ENCODE peak calls at places on chromosomes 2 and 18, in eight cellular contexts. P is breast epithelium; M is BJ; O is NB4; F is CD8-positive, alpha-beta T cell; W is coronary artery; H is left lung; N is upper lobe of right lung. K is an unnamed sample.
A peak's percentile ranks its signal among the peaks of the same experiment; 100 is the strongest.

GRCh38 chr2:119283873-119284331 is 60.3 kb downstream of the STEAP3 start:
- DNase-seq in W (peak; percentile 79), F (no peak), N (peak; percentile 87), P (peak; percentile 97), O (peak; percentile 14), H (no peak), M (peak; percentile 27), K (no peak)

GRCh38 chr18:1663879-1664705 is 759.4 kb downstream of the ADCYAP1 start:
- DNase-seq in O (peak; percentile 63), N (peak; percentile 85), W (no peak), P (no peak), M (no peak), F (no peak), H (peak; percentile 81), K (no peak)

GRCh38 chr2:10668402-10669012 is 21.3 kb downstream of the NOL10 start:
- DNase-seq in H (no peak), O (peak; percentile 82), P (no peak), M (no peak), W (no peak), F (no peak), N (no peak), K (no peak)

GRCh38 chr2:36487947-36488346 is 110.0 kb downstream of the FEZ2 start:
- DNase-seq in N (no peak), H (no peak), O (no peak), P (no peak), W (no peak), M (no peak), F (no peak), K (no peak)

GRCh38 chr2:191333911-191334357 is 88.7 kb downstream of the MYO1B start:
- DNase-seq in P (no peak), F (no peak), W (no peak), O (no peak), N (no peak), H (no peak), M (peak; percentile 99), K (no peak)

GRCh38 chr18:46723856-46724415 is 32.9 kb downstream of the ST8SIA5 start:
- DNase-seq in P (no peak), M (no peak), O (no peak), F (no peak), W (no peak), H (no peak), N (no peak), K (no peak)

GRCh38 chr2:133200684-133201421 is 367.4 kb downstream of the NCKAP5 start:
- DNase-seq in N (no peak), O (no peak), W (no peak), M (peak; percentile 79), P (no peak), F (no peak), H (no peak), K (no peak)

GRCh38 chr2:239246723-239247122 is 154.1 kb downstream of the HDAC4 start:
- DNase-seq in N (no peak), H (no peak), P (no peak), W (peak; percentile 54), F (no peak), O (no peak), M (no peak), K (no peak)

GRCh38 chr2:209556354-209556961 is 132.6 kb downstream of the MAP2 start:
- DNase-seq in W (no peak), O (peak; percentile 62), H (no peak), F (no peak), N (no peak), M (no peak), P (no peak), K (no peak)

GRCh38 chr2:31312898-31313297 is 78.9 kb downstream of the EHD3 start:
- DNase-seq in H (no peak), W (no peak), P (no peak), O (no peak), M (no peak), N (no peak), F (no peak), K (no peak)

GRCh38 chr2:236352761-236353593 is 88.8 kb upstream of the ASB18 start:
- DNase-seq in P (no peak), M (no peak), W (no peak), F (no peak), N (no peak), O (peak; percentile 50), H (no peak), K (no peak)

GRCh38 chr2:152405206-152406118 is 70.5 kb downstream of the FMNL2 start:
- DNase-seq in W (no peak), P (no peak), F (no peak), N (no peak), O (no peak), H (no peak), M (no peak), K (no peak)

GRCh38 chr2:196479350-196479749 is 160.2 kb upstream of the CCDC150 start:
- DNase-seq in W (no peak), H (no peak), M (peak; percentile 58), N (no peak), O (no peak), P (no peak), F (no peak), K (no peak)

GRCh38 chr2:212520340-212520739 is 18.3 kb downstream of the ERBB4 start:
- DNase-seq in W (no peak), P (no peak), M (no peak), H (no peak), N (no peak), O (no peak), F (no peak), K (no peak)
- TF ChIP-seq CTCF in W (no peak), P (no peak), M (peak; percentile 21), H (peak; percentile 20), N (peak; percentile 14), O (peak; percentile 7), F (no peak), K (no peak)

GRCh38 chr2:111157798-111158197 is 37.1 kb downstream of the BCL2L11 start:
- DNase-seq in O (no peak), N (no peak), W (no peak), H (no peak), P (no peak), F (no peak), M (no peak), K (no peak)

GRCh38 chr2:111156529-111156928 is 35.8 kb downstream of the BCL2L11 start:
- DNase-seq in W (no peak), P (no peak), F (no peak), H (no peak), N (no peak), M (no peak), O (no peak), K (no peak)

GRCh38 chr2:111157071-111157661 is 36.5 kb downstream of the BCL2L11 start:
- DNase-seq in P (no peak), O (no peak), M (no peak), N (no peak), W (no peak), F (no peak), H (no peak), K (no peak)

GRCh38 chr2:111154758-111155157 is 34.0 kb downstream of the BCL2L11 start:
- DNase-seq in H (no peak), N (no peak), F (no peak), O (no peak), P (no peak), M (no peak), W (no peak), K (no peak)

DNA sequence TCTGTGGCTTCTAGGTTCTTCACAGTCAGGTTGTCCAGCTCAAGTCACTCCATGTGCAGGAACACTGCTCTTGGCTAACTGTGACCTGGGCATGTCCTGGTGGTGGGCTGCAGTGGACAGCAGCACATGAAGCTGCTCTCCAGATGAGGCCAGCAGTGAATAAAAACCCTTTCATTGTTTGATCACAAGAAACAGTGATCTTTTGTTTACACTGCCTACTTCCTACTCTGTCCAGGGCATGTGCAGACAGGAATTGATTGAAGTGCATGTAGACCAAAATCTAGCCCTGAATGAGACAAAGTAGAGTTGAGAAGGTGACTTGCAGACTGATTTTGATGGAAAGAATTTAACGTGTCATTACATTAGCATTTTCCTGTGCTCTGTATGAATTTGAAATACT is 34.9 kb downstream of the BCL2L11 start:
- DNase-seq in M (no peak), H (no peak), F (no peak), W (no peak), O (no peak), N (no peak), P (no peak), K (no peak)
- TF ChIP-seq CTCF in M (no peak), H (no peak), F (no peak), W (no peak), O (no peak), N (no peak), P (no peak), K (no peak)

DNA sequence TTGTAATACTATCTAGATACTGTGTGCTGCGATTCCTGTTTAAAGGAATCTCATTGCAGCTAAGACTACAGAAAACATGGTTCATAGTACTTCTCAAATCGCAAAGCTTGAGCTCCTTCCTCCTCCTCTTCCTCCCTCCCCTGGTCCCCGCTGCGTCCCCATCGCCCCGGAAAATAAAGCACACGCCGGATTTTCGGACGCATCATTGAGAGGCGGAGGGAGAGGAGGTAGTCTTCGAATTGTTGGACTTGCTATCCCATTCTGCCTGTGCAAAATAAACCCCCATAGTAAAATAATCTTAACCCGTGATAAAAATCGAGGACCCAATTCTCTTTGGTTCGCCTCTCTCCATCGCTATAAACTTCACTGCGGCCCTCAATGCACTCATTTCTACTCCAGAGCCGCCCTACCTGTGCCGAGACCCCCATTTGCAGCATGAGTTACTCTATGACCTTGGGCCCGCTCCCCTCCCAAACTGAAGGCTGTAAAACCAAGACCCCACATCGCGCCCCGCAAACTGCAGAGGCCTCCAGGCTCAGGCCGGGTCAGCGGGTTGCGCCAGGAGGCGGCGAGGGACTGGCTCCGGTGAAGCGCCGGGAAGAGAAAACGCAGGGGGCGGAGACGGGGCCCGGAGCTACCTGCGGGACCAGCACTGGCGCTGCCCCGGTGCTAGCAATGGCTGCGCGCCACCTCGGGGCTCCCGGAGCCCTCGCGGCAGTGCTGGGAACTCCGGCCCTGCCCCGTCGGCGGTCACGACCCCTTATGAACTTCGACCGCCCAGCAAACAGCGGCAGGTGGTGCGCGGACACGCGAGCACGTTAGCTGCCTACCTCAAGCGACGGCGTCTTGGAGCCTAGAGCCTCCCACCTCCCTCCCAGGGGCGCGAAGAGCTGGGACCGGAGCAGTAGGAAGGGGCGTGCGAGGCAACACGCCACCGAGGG is 649 bp downstream of the ESCO1 start:
- DNase-seq in F (no peak), P (peak; percentile 51), O (peak; percentile 59), M (no peak), H (peak; percentile 92), N (peak; percentile 90), W (no peak), K (no peak)
- TF ChIP-seq CTCF in F (no peak), P (peak; percentile 32), O (no peak), M (peak; percentile 19), H (no peak), N (peak; percentile 27), W (no peak), K (no peak)

DNA sequence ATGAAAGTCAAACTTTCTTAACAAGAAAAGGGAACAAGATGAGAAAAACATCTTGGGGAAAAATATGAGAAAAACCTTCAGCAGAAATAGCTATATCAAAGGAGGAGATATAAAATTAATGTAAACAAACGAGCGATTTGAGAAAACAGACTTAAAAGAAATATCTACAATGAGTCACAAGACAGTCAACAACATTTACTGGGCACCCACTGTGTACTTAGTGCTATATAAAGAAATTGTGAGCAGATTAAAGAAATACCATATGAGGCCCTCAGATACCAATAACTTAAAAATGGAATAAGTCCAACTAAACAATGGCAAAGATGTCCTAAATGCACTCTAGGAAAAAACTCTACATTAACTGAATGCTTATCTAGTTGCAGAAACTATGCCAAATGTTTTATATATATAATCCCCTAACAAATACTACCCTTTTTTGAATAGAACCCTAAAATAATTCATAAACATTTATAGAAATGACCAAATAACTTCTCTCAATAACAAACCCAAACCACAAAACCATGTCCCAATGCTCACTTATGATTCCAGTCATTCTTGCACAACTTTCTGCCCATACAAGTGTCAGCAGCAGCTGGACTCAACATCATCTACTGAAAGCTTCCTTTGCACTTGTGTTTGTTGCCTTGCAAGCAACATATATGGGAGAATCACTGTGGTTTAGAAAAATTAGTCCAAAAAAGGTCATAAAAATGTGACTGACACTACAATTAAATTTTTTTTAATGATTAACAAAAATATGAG is 83.5 kb downstream of the COBLL1 start:
- DNase-seq in M (peak; percentile 31), N (no peak), H (no peak), W (no peak), P (no peak), O (peak; percentile 20), F (no peak), K (no peak)
- TF ChIP-seq CTCF in M (no peak), N (no peak), H (no peak), W (no peak), P (no peak), O (no peak), F (no peak), K (no peak)